ENCODE peak calls at places on chromosomes 4 and X, in nine cellular contexts. Y is activated T-cell treated with anti-CD3 and anti-CD28 coated beads, Interleukin-2, amount 50 U/mL, for 72 hours; Z is B cell; Q is fibroblast of lung; T is DND-41; J is suprapubic skin; K is fibroblast of the conjunctiva; L is brain microvascular endothelial cell; B is neural crest cell. S is an unnamed sample.

GRCh38 chrX:55710701-55711100 is 6.8 kb upstream of the RRAGB start:
- DNase-seq in Y (no peak), Z (no peak), Q (peak; percentile 48), T (no peak), J (no peak), K (no peak), L (peak; percentile 24), B (no peak), S (no peak)

GRCh38 chr4:69831270-69831627 is 28.7 kb downstream of the SULT1E1 start:
- DNase-seq in Y (no peak), Z (no peak), Q (no peak), T (no peak), J (no peak), K (no peak), L (no peak), B (no peak), S (no peak)

GRCh38 chr4:121712783-121713182 is 16.0 kb upstream of the ANXA5 start:
- DNase-seq in Y (no peak), Z (no peak), Q (no peak), T (no peak), J (no peak), K (no peak), L (no peak), B (no peak), S (no peak)

GRCh38 chr4:166435449-166435848 is 562.4 kb downstream of the TLL1 start:
- DNase-seq in Y (no peak), Z (no peak), Q (peak; percentile 97), T (no peak), J (no peak), K (no peak), L (peak; percentile 81), B (no peak), S (no peak)

GRCh38 chr4:55819634-55820033 is at the start of gene EXOC1L:
- DNase-seq in Y (no peak), Z (no peak), Q (peak; percentile 15), T (no peak), J (no peak), K (no peak), L (peak; percentile 5), B (peak; percentile 35), S (no peak)

GRCh38 chr4:79917246-79917645 is 155.8 kb downstream of the ANTXR2 start:
- DNase-seq in Y (peak; percentile 54), Z (peak; percentile 45), Q (peak; percentile 45), T (peak; percentile 65), J (no peak), K (peak; percentile 46), L (peak; percentile 46), B (no peak), S (peak; percentile 17)

GRCh38 chrX:77771601-77772000 is 14.4 kb downstream of the ATRX start:
- DNase-seq in Y (no peak), Z (no peak), Q (peak; percentile 58), T (no peak), J (no peak), K (no peak), L (no peak), B (no peak), S (no peak)

GRCh38 chr4:71189471-71189870 is 149.3 kb upstream of the SLC4A4 start:
- DNase-seq in Y (no peak), Z (no peak), Q (peak; percentile 80), T (no peak), J (no peak), K (no peak), L (peak; percentile 74), B (no peak), S (no peak)

GRCh38 chrX:134938682-134939081 is 52.1 kb upstream of the SMIM10 start:
- DNase-seq in Y (no peak), Z (no peak), Q (no peak), T (no peak), J (no peak), K (no peak), L (no peak), B (no peak), S (no peak)

GRCh38 chr4:1834047-1834769 is 21.7 kb downstream of the LETM1 start:
- DNase-seq in Y (no peak), Z (peak; percentile 50), Q (no peak), T (peak; percentile 53), J (no peak), K (no peak), L (no peak), B (no peak), S (no peak)

GRCh38 chr4:16496501-16496900 is 270.2 kb upstream of the TAPT1 start:
- DNase-seq in Y (no peak), Z (no peak), Q (peak; percentile 70), T (no peak), J (no peak), K (peak; percentile 47), L (peak; percentile 42), B (no peak), S (no peak)

GRCh38 chrX:47623540-47624027 is 3.9 kb upstream of the SYN1 start:
- DNase-seq in Y (peak; percentile 32), Z (no peak), Q (peak; percentile 79), T (peak; percentile 78), J (no peak), K (peak; percentile 45), L (peak; percentile 80), B (peak; percentile 37), S (peak; percentile 92)

GRCh38 chr4:4711902-4712301 is 147.6 kb upstream of the MSX1 start:
- DNase-seq in Y (no peak), Z (no peak), Q (no peak), T (no peak), J (peak; percentile 31), K (no peak), L (no peak), B (no peak), S (no peak)

GRCh38 chr4:12576409-12576808 is 907.7 kb downstream of the RAB28 start:
- DNase-seq in Y (no peak), Z (no peak), Q (no peak), T (no peak), J (no peak), K (no peak), L (no peak), B (no peak), S (no peak)

GRCh38 chr4:184344899-184345572 is 127.4 kb upstream of the ENPP6 start:
- DNase-seq in Y (no peak), Z (no peak), Q (no peak), T (no peak), J (no peak), K (no peak), L (no peak), B (no peak), S (no peak)

GRCh38 chrX:121457096-121457495 is 409.7 kb downstream of the GLUD2 start:
- DNase-seq in Y (no peak), Z (no peak), Q (no peak), T (no peak), J (no peak), K (no peak), L (no peak), B (no peak), S (no peak)

GRCh38 chrX:10102046-10102704 is 54.6 kb upstream of the CLCN4 start:
- DNase-seq in Y (no peak), Z (no peak), Q (no peak), T (no peak), J (no peak), K (no peak), L (no peak), B (no peak), S (no peak)

GRCh38 chrX:3962511-3963350 is 249.3 kb upstream of the PRKX start:
- DNase-seq in Y (peak; percentile 2), Z (no peak), Q (peak; percentile 7), T (no peak), J (no peak), K (no peak), L (peak; percentile 5), B (peak; percentile 51), S (no peak)

GRCh38 chr4:35175894-35176293 is 1068.4 kb downstream of the ARAP2 start:
- DNase-seq in Y (no peak), Z (no peak), Q (no peak), T (no peak), J (no peak), K (no peak), L (no peak), B (no peak), S (no peak)

GRCh38 chr4:73976716-73977115 is 5.1 kb downstream of the PF4 start:
- DNase-seq in Y (no peak), Z (no peak), Q (peak; percentile 73), T (no peak), J (no peak), K (no peak), L (peak; percentile 64), B (no peak), S (no peak)